ENCODE peak calls at places on chromosome 1, in five cellular contexts. D is Calu3; N is MV-4-11; E is activated gamma-delta T cell treated with Interleukin-2 at 50 U/mL for 16 hours; P is central memory CD4-positive, alpha-beta T cell. Z is an unnamed sample.

GRCh38 chr1:89516055-89516454 is 8.6 kb upstream of the LRRC8B start:
- DNase-seq in N (no peak), P (no peak), E (no peak), D (peak; percentile 28), Z (peak; percentile 23)

GRCh38 chr1:2074944-2075740 is 24.9 kb downstream of the PRKCZ start:
- DNase-seq in E (no peak), P (no peak), D (no peak), N (no peak), Z (no peak)

GRCh38 chr1:201630582-201630981 is 91.7 kb downstream of the NAV1 start:
- DNase-seq in E (no peak), N (no peak), D (no peak), P (no peak), Z (no peak)

GRCh38 chr1:40039757-40040510 is 595 bp upstream of the CAP1 start:
- DNase-seq in N (peak; percentile 87), E (peak; percentile 74), D (peak; percentile 85), P (peak; percentile 62), Z (peak; percentile 84)

GRCh38 chr1:33334081-33334552 is 13.2 kb upstream of the A3GALT2 start:
- DNase-seq in N (no peak), D (no peak), P (no peak), E (no peak), Z (no peak)

GRCh38 chr1:54204199-54204598 is 4.2 kb downstream of the MRPL37 start:
- DNase-seq in N (no peak), E (no peak), P (no peak), D (no peak), Z (no peak)

GRCh38 chr1:17696417-17697301 is 58.5 kb upstream of the ACTL8 start:
- DNase-seq in P (no peak), E (no peak), N (no peak), D (no peak), Z (peak; percentile 28)

GRCh38 chr1:29306471-29307140 is 70.3 kb downstream of the PTPRU start:
- DNase-seq in N (no peak), D (no peak), P (no peak), E (no peak), Z (no peak)

GRCh38 chr1:111745670-111746613 is 6.7 kb upstream of the INKA2 start:
- DNase-seq in E (no peak), N (no peak), D (no peak), P (no peak), Z (no peak)

GRCh38 chr1:245512181-245512888 is 357.6 kb downstream of the KIF26B start:
- DNase-seq in E (no peak), P (no peak), N (no peak), D (no peak), Z (no peak)

GRCh38 chr1:20080441-20081330 is 10.7 kb downstream of the PLA2G5 start:
- DNase-seq in D (no peak), P (no peak), N (peak; percentile 81), E (no peak), Z (no peak)

GRCh38 chr1:231872461-231872910 is 245.9 kb downstream of the DISC1 start:
- DNase-seq in E (no peak), N (no peak), D (no peak), P (no peak), Z (no peak)

GRCh38 chr1:14027099-14027498 is 327.1 kb downstream of the PRDM2 start:
- DNase-seq in E (no peak), N (no peak), P (no peak), D (no peak), Z (no peak)

GRCh38 chr1:235649722-235650163 is at the start of gene GNG4:
- DNase-seq in N (no peak), P (peak; percentile 27), D (peak; percentile 65), E (no peak), Z (no peak)

GRCh38 chr1:55812281-55812680 is 597.1 kb upstream of the USP24 start:
- DNase-seq in E (no peak), D (no peak), N (no peak), P (no peak), Z (no peak)

GRCh38 chr1:36349241-36349671 is 25.8 kb upstream of the EVA1B start:
- DNase-seq in E (no peak), N (peak; percentile 96), D (no peak), P (no peak), Z (no peak)

GRCh38 chr1:44405804-44406743 is 1.0 kb downstream of the RNF220 start:
- DNase-seq in E (peak; percentile 16), N (no peak), D (peak; percentile 30), P (peak; percentile 18), Z (no peak)

GRCh38 chr1:53470155-53470554 is 11.0 kb downstream of the DMRTB1 start:
- DNase-seq in D (peak; percentile 13), P (no peak), N (no peak), E (no peak), Z (peak; percentile 60)

GRCh38 chr1:236141447-236142357 is 637 bp upstream of the GPR137B start:
- DNase-seq in N (no peak), P (no peak), D (peak; percentile 42), E (no peak), Z (no peak)

GRCh38 chr1:117810553-117810952 is 118.9 kb downstream of the GDAP2 start:
- DNase-seq in P (no peak), E (no peak), N (peak; percentile 91), D (no peak), Z (no peak)

GRCh38 chr1:29964718-29965533 is 728.6 kb downstream of the PTPRU start:
- DNase-seq in P (no peak), D (no peak), N (no peak), E (no peak), Z (no peak)

GRCh38 chr1:193372553-193372952 is 186.1 kb upstream of the B3GALT2 start:
- DNase-seq in D (no peak), P (no peak), N (no peak), E (no peak), Z (no peak)

GRCh38 chr1:4170953-4171352 is 270.9 kb upstream of the C1orf174 start:
- DNase-seq in E (no peak), N (peak; percentile 14), P (no peak), D (no peak), Z (no peak)

GRCh38 chr1:236692128-236692527 is 5.8 kb downstream of the ACTN2 start:
- DNase-seq in E (no peak), D (no peak), P (no peak), N (no peak), Z (no peak)

GRCh38 chr1:199447906-199448305 is 579.6 kb upstream of the NR5A2 start:
- DNase-seq in D (peak; percentile 28), N (no peak), P (no peak), E (no peak), Z (no peak)

GRCh38 chr1:157105988-157106812 is 6.6 kb upstream of the ETV3L start:
- DNase-seq in P (no peak), E (no peak), D (peak; percentile 43), N (peak; percentile 83), Z (peak; percentile 23)

GRCh38 chr1:229669333-229669732 is 43.3 kb downstream of the URB2 start:
- DNase-seq in E (no peak), D (no peak), P (no peak), N (no peak), Z (peak; percentile 35)

GRCh38 chr1:163144418-163144817 is 58.3 kb downstream of the RGS5 start:
- DNase-seq in E (no peak), P (no peak), D (no peak), N (no peak), Z (no peak)

GRCh38 chr1:5933676-5934057 is 58.6 kb downstream of the NPHP4 start:
- DNase-seq in N (no peak), E (no peak), P (no peak), D (no peak), Z (no peak)

GRCh38 chr1:205672395-205672889 is 7.9 kb downstream of the SLC45A3 start:
- DNase-seq in N (no peak), P (no peak), E (no peak), D (no peak), Z (no peak)

GRCh38 chr1:24805534-24806301 is 60.5 kb downstream of the CLIC4 start:
- DNase-seq in P (no peak), N (peak; percentile 24), D (no peak), E (no peak), Z (peak; percentile 28)

GRCh38 chr1:186202174-186202843 is 172.7 kb downstream of the TPR start:
- DNase-seq in E (no peak), N (no peak), P (no peak), D (no peak), Z (no peak)

GRCh38 chr1:226945106-226945857 is 5.2 kb downstream of the COQ8A start:
- DNase-seq in N (peak; percentile 55), P (no peak), D (peak; percentile 56), E (no peak), Z (no peak)

GRCh38 chr1:97778718-97779117 is 142.1 kb downstream of the DPYD start:
- DNase-seq in N (no peak), P (no peak), D (no peak), E (no peak), Z (no peak)

GRCh38 chr1:58768971-58769808 is 14.7 kb downstream of the JUN start:
- DNase-seq in N (no peak), P (no peak), E (peak; percentile 31), D (peak; percentile 81), Z (no peak)

GRCh38 chr1:25573961-25574360 is 30.6 kb downstream of the LDLRAP1 start:
- DNase-seq in N (no peak), E (no peak), P (no peak), D (no peak), Z (no peak)

Z was measured in fibroblast of the conjunctiva.